ENCODE peak calls at places on chromosomes 3 and 15, in nine cellular contexts. D is A549; B is fibroblast of pulmonary artery; X is activated effector memory CD4-positive, alpha-beta T cell treated with anti-CD3 and anti-CD28 coated beads, Interleukin-2, amount 50 U/mL, for 16 hours; M is NCI-H1092 treated with DMSO at 0.1 percent for 48 hours; R is AML-193; Z is psoas muscle; F is fibroblast of mammary gland; K is activated CD4-positive, alpha-beta T cell treated with anti-CD3 and anti-CD28 coated beads, Interleukin-2, amount 50 U/mL, for 1 hour. A is an unnamed sample.

GRCh38 chr3:112109313-112109712 is 23.1 kb downstream of the C3orf52 start:
- DNase-seq in D (no peak), B (no peak), X (no peak), M (peak; percentile 54), R (no peak), Z (no peak), F (no peak), K (no peak), A (no peak)

GRCh38 chr3:113218011-113218678 is 6.8 kb downstream of the BOC start:
- DNase-seq in D (no peak), B (no peak), X (no peak), M (no peak), R (no peak), Z (no peak), F (no peak), K (no peak), A (no peak)

GRCh38 chr3:23312866-23313265 is 109.7 kb downstream of the UBE2E2 start:
- DNase-seq in D (no peak), B (peak; percentile 39), X (no peak), M (no peak), R (no peak), Z (no peak), F (peak; percentile 68), K (no peak), A (no peak)

GRCh38 chr3:49415931-49416601 is 3.8 kb downstream of the TCTA start:
- DNase-seq in D (no peak), B (no peak), X (peak; percentile 89), M (no peak), R (peak; percentile 88), Z (no peak), F (no peak), K (peak; percentile 63), A (no peak)

GRCh38 chr3:167372138-167372537 is 8.0 kb downstream of the ZBBX start:
- DNase-seq in D (no peak), B (no peak), X (no peak), M (no peak), R (no peak), Z (no peak), F (no peak), K (no peak), A (no peak)

GRCh38 chr15:40582726-40583246 is 11.3 kb upstream of the KNL1 start:
- DNase-seq in D (peak; percentile 87), B (no peak), X (no peak), M (peak; percentile 1), R (no peak), Z (no peak), F (peak; percentile 94), K (no peak), A (no peak)

GRCh38 chr3:171458056-171458856 is 1.9 kb downstream of the TNIK start:
- DNase-seq in D (no peak), B (no peak), X (peak; percentile 84), M (no peak), R (no peak), Z (no peak), F (no peak), K (peak; percentile 53), A (no peak)

GRCh38 chr15:101295607-101296225 is 668 bp upstream of the SNRPA1 start:
- DNase-seq in D (no peak), B (peak; percentile 14), X (no peak), M (no peak), R (no peak), Z (no peak), F (peak; percentile 12), K (no peak), A (no peak)

GRCh38 chr15:85723960-85724945 is 70.5 kb downstream of the KLHL25 start:
- DNase-seq in D (no peak), B (no peak), X (no peak), M (no peak), R (no peak), Z (no peak), F (no peak), K (no peak), A (no peak)

GRCh38 chr3:117681619-117682018 is 972.0 kb downstream of the TUSC7 start:
- DNase-seq in D (no peak), B (peak; percentile 73), X (no peak), M (no peak), R (no peak), Z (no peak), F (peak; percentile 86), K (no peak), A (no peak)

GRCh38 chr3:161212892-161213291 is 8.2 kb upstream of the NMD3 start:
- DNase-seq in D (no peak), B (no peak), X (no peak), M (no peak), R (no peak), Z (no peak), F (peak; percentile 64), K (no peak), A (no peak)

GRCh38 chr15:81023483-81024264 is 23.0 kb downstream of the TLNRD1 start:
- DNase-seq in D (no peak), B (peak; percentile 80), X (no peak), M (no peak), R (peak; percentile 95), Z (peak; percentile 85), F (peak; percentile 92), K (no peak), A (no peak)

GRCh38 chr15:88920186-88920891 is 7.2 kb upstream of the MFGE8 start:
- DNase-seq in D (peak; percentile 70), B (peak; percentile 42), X (no peak), M (no peak), R (no peak), Z (peak; percentile 50), F (peak; percentile 91), K (no peak), A (no peak)

GRCh38 chr3:71581981-71582611 is 1.4 kb downstream of the FOXP1 start:
- DNase-seq in D (peak; percentile 40), B (no peak), X (peak; percentile 78), M (no peak), R (peak; percentile 88), Z (peak; percentile 57), F (no peak), K (peak; percentile 31), A (no peak)

GRCh38 chr3:16028604-16029003 is 145.9 kb upstream of the GALNT15 start:
- DNase-seq in D (no peak), B (peak; percentile 11), X (no peak), M (no peak), R (no peak), Z (no peak), F (peak; percentile 31), K (no peak), A (no peak)

GRCh38 chr15:70882361-70882760 is 9.9 kb downstream of the THAP10 start:
- DNase-seq in D (no peak), B (no peak), X (no peak), M (no peak), R (no peak), Z (no peak), F (no peak), K (no peak), A (no peak)

GRCh38 chr15:63918317-63918672 is 84.5 kb upstream of the HERC1 start:
- DNase-seq in D (no peak), B (no peak), X (no peak), M (peak; percentile 33), R (no peak), Z (no peak), F (no peak), K (no peak), A (no peak)

GRCh38 chr15:95972136-95972553 is 358.4 kb upstream of the NR2F2 start:
- DNase-seq in D (no peak), B (peak; percentile 87), X (no peak), M (no peak), R (peak; percentile 52), Z (no peak), F (peak; percentile 89), K (no peak), A (no peak)